ENCODE peak calls at places on chromosomes 13 and 19, in nine cellular contexts. Y is SHP77, F is T-helper 22 cell, R is hypothalamus, P is HEK293T, S is osteoblast, I is SJCRH30, Z is T-helper 1 cell, C is SW480. T is an unnamed sample.

GRCh38 chr19:5977222-5977784 is 637 bp downstream of the RANBP3 start:
- DNase-seq in Y (no peak), F (no peak), R (no peak), P (no peak), S (peak), I (no peak), Z (no peak), C (no peak), T (no peak)

GRCh38 chr13:104086759-104087158 is 1020.5 kb upstream of the SLC10A2 start:
- DNase-seq in Y (no peak), F (no peak), R (no peak), P (no peak), S (no peak), I (no peak), Z (no peak), C (no peak), T (no peak)

GRCh38 chr13:99416411-99417121 is 84.7 kb upstream of the TM9SF2 start:
- DNase-seq in Y (no peak), F (no peak), R (no peak), P (no peak), S (no peak), I (no peak), Z (no peak), C (no peak), T (no peak)

GRCh38 chr13:82713681-82714405 is 1168.4 kb downstream of the SLITRK1 start:
- DNase-seq in Y (no peak), F (no peak), R (no peak), P (no peak), S (no peak), I (no peak), Z (no peak), C (no peak), T (no peak)

GRCh38 chr13:41470187-41470586 is 12.8 kb downstream of the RGCC start:
- DNase-seq in Y (no peak), F (no peak), R (no peak), P (no peak), S (no peak), I (no peak), Z (no peak), C (peak), T (no peak)

GRCh38 chr13:110047511-110047910 is 259.4 kb downstream of the COL4A1 start:
- DNase-seq in Y (peak), F (no peak), R (peak), P (no peak), S (no peak), I (no peak), Z (no peak), C (no peak), T (no peak)

GRCh38 chr19:12997225-12997966 is 2.1 kb downstream of the NFIX start:
- DNase-seq in Y (no peak), F (no peak), R (no peak), P (no peak), S (no peak), I (no peak), Z (no peak), C (no peak), T (no peak)

GRCh38 chr19:18345296-18345695 is 4.9 kb downstream of the PGPEP1 start:
- DNase-seq in Y (no peak), F (no peak), R (no peak), P (no peak), S (no peak), I (no peak), Z (no peak), C (no peak), T (no peak)

GRCh38 chr19:1789282-1790020 is 22.6 kb downstream of the ATP8B3 start:
- DNase-seq in Y (no peak), F (no peak), R (no peak), P (no peak), S (no peak), I (no peak), Z (no peak), C (no peak), T (no peak)

GRCh38 chr13:113118328-113119021 is 4.1 kb upstream of the F10 start:
- DNase-seq in Y (no peak), F (no peak), R (no peak), P (no peak), S (peak), I (no peak), Z (no peak), C (no peak), T (no peak)

GRCh38 chr19:30662211-30662861 is 290.2 kb downstream of the ZNF536 start:
- DNase-seq in Y (no peak), F (no peak), R (no peak), P (no peak), S (no peak), I (peak), Z (no peak), C (no peak), T (no peak)

GRCh38 chr13:111623170-111623569 is 302.7 kb downstream of the TEX29 start:
- DNase-seq in Y (no peak), F (no peak), R (no peak), P (no peak), S (no peak), I (no peak), Z (no peak), C (no peak), T (no peak)

GRCh38 chr19:2982983-2983350 is 5.6 kb downstream of the TLE6 start:
- DNase-seq in Y (peak), F (no peak), R (peak), P (no peak), S (peak), I (peak), Z (no peak), C (no peak), T (peak)

GRCh38 chr13:46171739-46172138 is 10.2 kb downstream of the LCP1 start:
- DNase-seq in Y (no peak), F (no peak), R (no peak), P (no peak), S (no peak), I (no peak), Z (no peak), C (no peak), T (no peak)

GRCh38 chr19:3184847-3185481 is 766 bp upstream of the NCLN start:
- DNase-seq in Y (no peak), F (peak), R (peak), P (peak), S (peak), I (peak), Z (peak), C (peak), T (no peak)

GRCh38 chr13:110387451-110388140 is 80.5 kb downstream of the COL4A2 start:
- DNase-seq in Y (no peak), F (no peak), R (no peak), P (no peak), S (no peak), I (peak), Z (no peak), C (no peak), T (no peak)

GRCh38 chr13:42486711-42487198 is 87.2 kb upstream of the TNFSF11 start:
- DNase-seq in Y (no peak), F (no peak), R (no peak), P (no peak), S (peak), I (no peak), Z (no peak), C (no peak), T (peak)

GRCh38 chr13:112997188-112998135 is 28.4 kb downstream of the MCF2L start:
- DNase-seq in Y (no peak), F (no peak), R (no peak), P (no peak), S (no peak), I (no peak), Z (no peak), C (no peak), T (no peak)

GRCh38 chr19:39448271-39448670 is 2.9 kb downstream of the SUPT5H start:
- DNase-seq in Y (no peak), F (no peak), R (no peak), P (no peak), S (peak), I (no peak), Z (no peak), C (no peak), T (no peak)

GRCh38 chr13:114129649-114130062 is 2.8 kb downstream of the RASA3 start:
- DNase-seq in Y (no peak), F (no peak), R (no peak), P (no peak), S (no peak), I (no peak), Z (no peak), C (no peak), T (no peak)

GRCh38 chr13:101492251-101492910 is 39.9 kb downstream of the ITGBL1 start:
- DNase-seq in Y (no peak), F (no peak), R (no peak), P (no peak), S (no peak), I (no peak), Z (no peak), C (no peak), T (no peak)

GRCh38 chr13:68727165-68727564 is 1380.5 kb upstream of the ATXN8OS start:
- DNase-seq in Y (no peak), F (no peak), R (no peak), P (no peak), S (no peak), I (no peak), Z (no peak), C (no peak), T (no peak)

T was measured in smooth muscle cell of the brain vasculature.